ENCODE peak calls at places on chromosomes 13 and 19, in four cellular contexts. One of them, this sample, is unnamed.

GRCh38 chr19:13441810-13442512 is 64.3 kb downstream of the CACNA1A start:
- DNase-seq in uterus: no peak
- DNase-seq in cerebellar cortex: peak
- DNase-seq in left cardiac atrium: peak
- DNase-seq in this sample: peak

GRCh38 chr13:32285633-32285965 is 29.6 kb downstream of the ZAR1L start:
- DNase-seq in uterus: no peak
- DNase-seq in cerebellar cortex: no peak
- DNase-seq in left cardiac atrium: no peak
- DNase-seq in this sample: no peak

GRCh38 chr13:80979035-80979641 is 638.2 kb upstream of the SPRY2 start:
- DNase-seq in uterus: no peak
- DNase-seq in cerebellar cortex: peak
- DNase-seq in left cardiac atrium: peak
- DNase-seq in this sample: no peak

GRCh38 chr19:34963531-34964406 is at the start of gene ZNF792:
- DNase-seq in uterus: peak
- DNase-seq in cerebellar cortex: peak
- DNase-seq in left cardiac atrium: peak
- DNase-seq in this sample: peak

GRCh38 chr13:99626461-99627082 is 125.3 kb downstream of the TM9SF2 start:
- DNase-seq in uterus: peak
- DNase-seq in cerebellar cortex: peak
- DNase-seq in left cardiac atrium: no peak
- DNase-seq in this sample: no peak

GRCh38 chr13:45341799-45342584 is 1.0 kb upstream of the TPT1 start:
- DNase-seq in uterus: peak
- DNase-seq in cerebellar cortex: peak
- DNase-seq in left cardiac atrium: peak
- DNase-seq in this sample: no peak

GRCh38 chr13:26017932-26018690 is 33.7 kb downstream of the SHISA2 start:
- DNase-seq in uterus: no peak
- DNase-seq in cerebellar cortex: no peak
- DNase-seq in left cardiac atrium: no peak
- DNase-seq in this sample: no peak

GRCh38 chr19:6800991-6801396 is 28.5 kb downstream of the VAV1 start:
- DNase-seq in uterus: no peak
- DNase-seq in cerebellar cortex: no peak
- DNase-seq in left cardiac atrium: no peak
- DNase-seq in this sample: peak

GRCh38 chr19:54029930-54030490 is 33.7 kb downstream of the VSTM1 start:
- DNase-seq in uterus: no peak
- DNase-seq in cerebellar cortex: peak
- DNase-seq in left cardiac atrium: peak
- DNase-seq in this sample: peak

GRCh38 chr13:110245421-110245899 is 61.5 kb downstream of the COL4A1 start:
- DNase-seq in uterus: peak
- DNase-seq in cerebellar cortex: no peak
- DNase-seq in left cardiac atrium: no peak
- DNase-seq in this sample: no peak

GRCh38 chr19:18597809-18598660 is 8.6 kb downstream of the CRLF1 start:
- DNase-seq in uterus: no peak
- DNase-seq in cerebellar cortex: no peak
- DNase-seq in left cardiac atrium: no peak
- DNase-seq in this sample: no peak

GRCh38 chr13:52353116-52353718 is 52.8 kb downstream of the THSD1 start:
- DNase-seq in uterus: no peak
- DNase-seq in cerebellar cortex: no peak
- DNase-seq in left cardiac atrium: no peak
- DNase-seq in this sample: no peak

GRCh38 chr19:17468302-17469091 is 1.8 kb upstream of the SLC27A1 start:
- DNase-seq in uterus: peak
- DNase-seq in cerebellar cortex: peak
- DNase-seq in left cardiac atrium: peak
- DNase-seq in this sample: no peak

GRCh38 chr13:72201726-72202125 is 334.7 kb upstream of the DACH1 start:
- DNase-seq in uterus: no peak
- DNase-seq in cerebellar cortex: no peak
- DNase-seq in left cardiac atrium: no peak
- DNase-seq in this sample: no peak

GRCh38 chr13:113567681-113568080 is 16.9 kb upstream of the TFDP1 start:
- DNase-seq in uterus: no peak
- DNase-seq in cerebellar cortex: no peak
- DNase-seq in left cardiac atrium: no peak
- DNase-seq in this sample: no peak

This sample was measured in central memory CD4-positive, alpha-beta T cell.